ENCODE peak calls at places on chromosomes 3 and 15, in ten cellular contexts. R is activated naive CD4-positive, alpha-beta T cell treated with anti-CD3 and anti-CD28 coated beads, Interleukin-2, amount 10 ng/mL, durations not matched to agents 7 days and 5 days; E is stimulated activated CD8-positive, alpha-beta memory T cell treated with anti-CD3 and anti-CD28 coated beads, Interleukin-4, amount 100 ng/mL, for 4 hours; H is OCI-LY7; F is A549; W is Caki2; Y is AG09309; S is NCI-H1048; L is effector CD4-positive, alpha-beta T cell; T is NCI-H446. D is an unnamed sample.
A peak's percentile ranks its signal among the peaks of the same experiment; 100 is the strongest.

GRCh38 chr15:25733036-25733855 is 129.9 kb downstream of the ATP10A start:
- DNase-seq in F (no peak), R (no peak), S (no peak), L (no peak), H (no peak), W (no peak), T (no peak), E (no peak), Y (no peak), D (no peak)

GRCh38 chr3:64658001-64658400 is 29.8 kb downstream of the ADAMTS9 start:
- DNase-seq in T (no peak), S (no peak), W (no peak), L (no peak), Y (no peak), E (no peak), H (no peak), R (no peak), F (no peak), D (no peak)

GRCh38 chr15:42203891-42204290 is 4.2 kb downstream of the VPS39 start:
- DNase-seq in T (no peak), Y (peak; percentile 64), H (no peak), E (no peak), S (no peak), W (no peak), F (no peak), L (no peak), R (no peak), D (no peak)

GRCh38 chr3:66723231-66723630 is 222.4 kb upstream of the LRIG1 start:
- DNase-seq in E (no peak), H (no peak), T (no peak), L (no peak), R (no peak), F (no peak), Y (no peak), W (no peak), S (no peak), D (no peak)

GRCh38 chr3:150376001-150376848 is 31.9 kb upstream of the TSC22D2 start:
- DNase-seq in H (no peak), Y (peak; percentile 65), E (no peak), F (no peak), W (no peak), T (no peak), R (no peak), S (no peak), L (no peak), D (no peak)

GRCh38 chr3:44434834-44435510 is 42.5 kb downstream of the ZNF445 start:
- DNase-seq in Y (no peak), R (no peak), H (no peak), T (no peak), L (no peak), S (no peak), E (no peak), F (no peak), W (no peak), D (no peak)

GRCh38 chr15:95300958-95301357 is 1029.5 kb upstream of the NR2F2 start:
- DNase-seq in T (no peak), R (no peak), E (no peak), Y (no peak), W (no peak), S (no peak), L (no peak), H (no peak), F (no peak), D (no peak)

GRCh38 chr3:13542142-13542541 is 6.8 kb upstream of the FBLN2 start:
- DNase-seq in E (no peak), H (no peak), W (no peak), R (no peak), L (no peak), S (no peak), F (no peak), T (no peak), Y (no peak), D (no peak)

GRCh38 chr3:15535757-15536156 is 14.3 kb upstream of the COLQ start:
- DNase-seq in T (no peak), S (no peak), W (no peak), R (peak; percentile 68), E (peak; percentile 16), L (no peak), H (no peak), Y (no peak), F (no peak), D (no peak)

GRCh38 chr3:133955892-133956291 is 60.2 kb upstream of the RAB6B start:
- DNase-seq in H (no peak), T (peak; percentile 42), S (no peak), W (no peak), E (no peak), Y (no peak), F (no peak), L (no peak), R (no peak), D (no peak)

GRCh38 chr15:75891895-75892294 is 11.8 kb upstream of the FBXO22 start:
- DNase-seq in H (no peak), Y (peak; percentile 55), R (no peak), W (peak; percentile 42), S (no peak), T (no peak), E (no peak), F (no peak), L (no peak), D (no peak)

GRCh38 chr3:177448987-177449975 is 252.0 kb upstream of the TBL1XR1 start:
- DNase-seq in Y (no peak), H (no peak), W (peak; percentile 70), E (no peak), F (no peak), S (no peak), L (no peak), T (no peak), R (no peak), D (peak; percentile 44)

GRCh38 chr3:194571491-194571941 is 61.7 kb downstream of the TMEM44 start:
- DNase-seq in L (no peak), S (no peak), R (no peak), F (no peak), Y (no peak), H (no peak), E (no peak), T (no peak), W (no peak), D (no peak)

GRCh38 chr15:85504739-85505676 is 124.6 kb downstream of the AKAP13 start:
- DNase-seq in E (no peak), S (no peak), Y (peak; percentile 33), T (peak; percentile 24), W (peak; percentile 45), F (peak; percentile 49), L (peak; percentile 36), H (peak; percentile 78), R (peak; percentile 63), D (peak; percentile 63)

GRCh38 chr3:158660711-158661110 is 11.7 kb downstream of the LXN start:
- DNase-seq in E (no peak), R (no peak), Y (no peak), L (no peak), F (no peak), S (no peak), H (no peak), W (no peak), T (no peak), D (no peak)